ENCODE peak calls at places on chromosomes 5 and 9, in seven cellular contexts. F is K562, K is HCT116, E is SK-N-SH, Y is HepG2, R is GM12878, I is H1. U is an unnamed sample.

GRCh38 chr5:143796753-143797152 is 15.2 kb upstream of the HMHB1 start:
- DNase-seq in F (no peak), K (no peak), E (no peak), Y (no peak), R (no peak), I (no peak), U (no peak)

GRCh38 chr9:7592321-7593319 is 207.0 kb downstream of the DMAC1 start:
- DNase-seq in F (no peak), K (no peak), E (peak), Y (no peak), R (no peak), I (no peak), U (peak)

GRCh38 chr5:43631182-43631910 is 28.4 kb downstream of the NNT start:
- DNase-seq in F (peak), K (peak), E (peak), Y (peak), R (peak), I (no peak), U (peak)

GRCh38 chr5:107790671-107791070 is 119.9 kb upstream of the EFNA5 start:
- DNase-seq in F (no peak), K (no peak), E (no peak), Y (no peak), R (no peak), I (no peak), U (no peak)

GRCh38 chr5:57834829-57835554 is 352.4 kb upstream of the ACTBL2 start:
- DNase-seq in F (no peak), K (no peak), E (peak), Y (peak), R (no peak), I (no peak), U (peak)

GRCh38 chr9:74887981-74888370 is 255 bp upstream of the TRPM6 start:
- DNase-seq in F (no peak), K (no peak), E (no peak), Y (no peak), R (no peak), I (no peak), U (no peak)

GRCh38 chr5:132455614-132456115 is 34.9 kb downstream of the IRF1 start:
- DNase-seq in F (no peak), K (no peak), E (no peak), Y (peak), R (no peak), I (no peak), U (no peak)

GRCh38 chr5:172107606-172108005 is 80.4 kb downstream of the STK10 start:
- DNase-seq in F (no peak), K (no peak), E (no peak), Y (no peak), R (no peak), I (no peak), U (peak)

GRCh38 chr9:17630531-17630949 is 51.7 kb downstream of the SH3GL2 start:
- DNase-seq in F (no peak), K (no peak), E (no peak), Y (no peak), R (no peak), I (no peak), U (no peak)

GRCh38 chr9:91746357-91746756 is 203.7 kb downstream of the ROR2 start:
- DNase-seq in F (no peak), K (no peak), E (no peak), Y (no peak), R (no peak), I (no peak), U (no peak)

GRCh38 chr9:98795970-98796363 is 388 bp downstream of the ANKS6 start:
- DNase-seq in F (peak), K (no peak), E (no peak), Y (no peak), R (no peak), I (no peak), U (no peak)

GRCh38 chr5:84872768-84873167 is 488.1 kb upstream of the EDIL3 start:
- DNase-seq in F (no peak), K (no peak), E (no peak), Y (no peak), R (no peak), I (no peak), U (no peak)

GRCh38 chr9:91536211-91536691 is 112.6 kb upstream of the NFIL3 start:
- DNase-seq in F (no peak), K (peak), E (no peak), Y (peak), R (no peak), I (no peak), U (peak)

GRCh38 chr5:90020575-90021535 is 388.7 kb downstream of the CETN3 start:
- DNase-seq in F (no peak), K (peak), E (no peak), Y (peak), R (peak), I (no peak), U (peak)

GRCh38 chr9:72315510-72316287 is 49.3 kb downstream of the ZFAND5 start:
- DNase-seq in F (no peak), K (no peak), E (no peak), Y (no peak), R (no peak), I (no peak), U (no peak)

GRCh38 chr9:114662081-114662989 is 4.7 kb upstream of the TEX53 start:
- DNase-seq in F (peak), K (no peak), E (peak), Y (peak), R (no peak), I (no peak), U (peak)

GRCh38 chr5:27093296-27093695 is 54.9 kb upstream of the CDH9 start:
- DNase-seq in F (no peak), K (no peak), E (no peak), Y (no peak), R (no peak), I (no peak), U (no peak)

GRCh38 chr5:180119886-180120220 is 48.3 kb upstream of the RNF130 start:
- DNase-seq in F (no peak), K (no peak), E (no peak), Y (no peak), R (no peak), I (no peak), U (no peak)

GRCh38 chr5:180119031-180119885 is 47.7 kb upstream of the RNF130 start:
- DNase-seq in F (no peak), K (no peak), E (no peak), Y (no peak), R (no peak), I (no peak), U (no peak)

GRCh38 chr5:180116441-180117377 is 45.1 kb upstream of the RNF130 start:
- DNase-seq in F (no peak), K (no peak), E (peak), Y (peak), R (no peak), I (no peak), U (peak)

GRCh38 chr5:180117378-180117725 is 45.8 kb upstream of the RNF130 start:
- DNase-seq in F (no peak), K (no peak), E (no peak), Y (no peak), R (no peak), I (no peak), U (no peak)

DNA sequence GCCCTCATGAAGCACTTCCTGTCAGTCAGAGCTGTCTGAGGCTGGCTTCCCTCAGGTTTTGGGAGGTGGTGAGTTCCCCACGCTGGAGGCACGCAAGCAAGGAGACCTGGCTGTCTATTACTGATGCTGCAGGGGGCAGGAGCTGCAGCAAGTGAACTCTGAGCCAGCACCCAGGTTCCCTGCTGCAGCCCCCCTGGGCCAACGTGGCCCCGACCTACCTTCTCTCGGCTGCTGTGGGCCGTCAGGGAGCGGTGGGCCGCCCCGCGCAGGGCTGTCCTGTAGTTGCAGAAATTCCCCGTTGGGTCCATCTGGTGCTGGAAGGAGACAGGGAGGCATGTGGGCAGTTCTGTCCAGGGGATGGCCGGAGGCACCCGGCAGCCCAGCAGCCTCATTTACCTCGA is 46.8 kb upstream of the RNF130 start:
- DNase-seq in F (no peak), K (no peak), E (no peak), Y (no peak), R (no peak), I (no peak), U (no peak)
- TF ChIP-seq JUND in F (no peak), K (no peak), E (no peak), Y (no peak), R (no peak), I (no peak), U (no peak)

GRCh38 chr9:134700636-134701350 is 59.2 kb downstream of the COL5A1 start:
- DNase-seq in F (no peak), K (no peak), E (no peak), Y (no peak), R (no peak), I (no peak), U (no peak)

GRCh38 chr9:134698111-134698510 is 56.5 kb downstream of the COL5A1 start:
- DNase-seq in F (no peak), K (no peak), E (no peak), Y (no peak), R (no peak), I (no peak), U (no peak)

GRCh38 chr9:134696433-134696832 is 54.8 kb downstream of the COL5A1 start:
- DNase-seq in F (no peak), K (no peak), E (no peak), Y (no peak), R (no peak), I (no peak), U (no peak)

GRCh38 chr9:134699343-134699740 is 57.7 kb downstream of the COL5A1 start:
- DNase-seq in F (no peak), K (no peak), E (no peak), Y (no peak), R (no peak), I (no peak), U (no peak)

DNA sequence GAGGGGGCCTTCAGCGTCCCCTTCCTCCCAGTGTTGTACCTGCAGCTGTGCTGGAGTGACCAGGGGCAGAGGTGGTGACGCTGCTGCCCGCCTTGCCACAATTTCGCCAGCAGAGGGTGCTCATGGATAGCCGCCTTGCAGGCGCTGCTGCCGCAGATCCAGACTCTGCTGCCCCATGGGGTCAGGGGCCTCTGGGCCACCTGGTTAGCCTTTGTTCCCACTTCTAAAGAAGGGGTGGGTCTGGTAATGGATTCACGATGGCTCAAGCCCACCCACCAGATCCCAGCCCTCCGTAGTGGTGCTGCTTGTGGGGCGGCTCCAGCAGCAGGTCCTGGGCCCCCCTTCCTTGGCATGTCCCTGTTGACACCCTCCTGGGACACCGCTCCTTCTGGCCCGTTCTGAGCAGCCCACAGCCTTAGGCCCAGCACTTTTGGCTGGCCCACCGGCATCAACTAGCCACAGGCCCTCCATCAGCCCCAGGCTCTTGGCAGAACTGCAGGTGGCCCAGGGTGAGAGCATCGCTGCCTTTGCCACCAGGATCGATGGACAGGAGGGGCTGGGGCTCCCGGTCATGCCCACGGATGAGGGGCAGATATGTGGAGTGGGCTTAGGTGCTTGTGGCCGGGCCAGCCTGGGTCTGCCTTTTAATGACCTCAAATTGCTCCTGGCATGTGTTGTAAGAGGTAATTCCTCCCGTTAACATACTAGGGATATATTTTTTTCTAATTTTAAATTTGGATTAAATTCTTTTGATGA is 57.2 kb downstream of the COL5A1 start:
- DNase-seq in F (peak), K (peak), E (peak), Y (peak), R (no peak), I (peak), U (peak)
- TF ChIP-seq JUND in F (no peak), K (no peak), E (no peak), Y (no peak), R (no peak), I (peak), U (no peak)

GRCh38 chr9:120846251-120846869 is 3.6 kb upstream of the PSMD5 start:
- DNase-seq in F (no peak), K (no peak), E (no peak), Y (no peak), R (no peak), I (no peak), U (no peak)

GRCh38 chr9:120845255-120845654 is 2.5 kb upstream of the PSMD5 start:
- DNase-seq in F (no peak), K (no peak), E (no peak), Y (no peak), R (no peak), I (no peak), U (no peak)

GRCh38 chr9:120839146-120839545 is 3.6 kb downstream of the PSMD5 start:
- DNase-seq in F (no peak), K (no peak), E (no peak), Y (no peak), R (no peak), I (no peak), U (no peak)

GRCh38 chr9:120841930-120842684 is 615 bp downstream of the PSMD5 start:
- DNase-seq in F (no peak), K (no peak), E (no peak), Y (no peak), R (no peak), I (no peak), U (peak)

DNA sequence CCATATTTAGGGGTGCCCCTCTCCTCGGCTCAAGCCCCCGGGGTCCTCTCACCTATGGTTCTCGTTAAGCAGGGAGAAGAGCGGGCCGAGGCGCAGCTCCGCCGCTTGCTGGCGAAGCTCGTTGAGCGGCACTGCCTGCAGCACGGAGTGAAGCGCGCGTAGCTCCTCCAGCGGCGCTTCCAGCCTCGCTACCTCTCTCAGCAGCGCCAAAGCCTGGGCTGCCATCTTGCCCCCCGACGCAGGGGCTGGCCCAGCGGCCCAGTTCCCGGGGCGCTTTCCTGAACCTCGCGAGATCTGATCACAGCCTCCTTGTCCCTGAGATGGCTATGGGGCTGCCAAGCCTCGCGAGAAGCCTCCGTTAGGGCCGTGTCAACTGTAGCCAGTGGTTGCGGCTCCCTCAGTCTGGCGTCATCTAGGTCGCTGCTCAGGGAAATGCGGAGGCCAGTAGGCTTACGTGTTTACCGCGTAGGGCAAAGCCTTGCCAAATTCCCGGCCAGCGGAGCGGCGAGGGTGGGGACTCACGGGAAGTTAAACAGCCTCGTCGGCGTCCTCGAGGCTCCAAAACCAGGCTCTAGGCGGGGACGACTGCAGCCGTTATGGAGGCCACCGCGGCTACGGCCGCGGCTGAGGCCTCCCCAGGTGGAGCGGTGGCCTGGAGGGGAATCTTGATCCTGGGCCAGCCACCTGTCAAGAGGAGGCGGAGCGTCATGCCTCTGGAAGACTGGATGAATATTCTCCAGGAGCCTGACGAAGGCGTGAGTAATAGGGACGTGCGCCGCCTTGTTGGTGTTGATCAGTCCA is at the start of gene PSMD5:
- DNase-seq in F (peak), K (peak), E (peak), Y (peak), R (peak), I (peak), U (peak)
- TF ChIP-seq JUND in F (no peak), K (peak), E (peak), Y (no peak), R (no peak), I (peak), U (peak)

GRCh38 chr5:140400730-140401361 is 787 bp upstream of the ANKHD1 start:
- DNase-seq in F (peak), K (peak), E (peak), Y (peak), R (peak), I (peak), U (peak)

GRCh38 chr5:140403613-140404012 is 2.0 kb downstream of the ANKHD1 start:
- DNase-seq in F (no peak), K (no peak), E (no peak), Y (no peak), R (no peak), I (no peak), U (no peak)

GRCh38 chr5:140398379-140398811 is 3.2 kb upstream of the ANKHD1 start:
- DNase-seq in F (no peak), K (no peak), E (no peak), Y (peak), R (no peak), I (no peak), U (peak)

GRCh38 chr5:140401362-140402257 is at the start of gene ANKHD1:
- DNase-seq in F (peak), K (peak), E (peak), Y (peak), R (peak), I (peak), U (peak)

DNA sequence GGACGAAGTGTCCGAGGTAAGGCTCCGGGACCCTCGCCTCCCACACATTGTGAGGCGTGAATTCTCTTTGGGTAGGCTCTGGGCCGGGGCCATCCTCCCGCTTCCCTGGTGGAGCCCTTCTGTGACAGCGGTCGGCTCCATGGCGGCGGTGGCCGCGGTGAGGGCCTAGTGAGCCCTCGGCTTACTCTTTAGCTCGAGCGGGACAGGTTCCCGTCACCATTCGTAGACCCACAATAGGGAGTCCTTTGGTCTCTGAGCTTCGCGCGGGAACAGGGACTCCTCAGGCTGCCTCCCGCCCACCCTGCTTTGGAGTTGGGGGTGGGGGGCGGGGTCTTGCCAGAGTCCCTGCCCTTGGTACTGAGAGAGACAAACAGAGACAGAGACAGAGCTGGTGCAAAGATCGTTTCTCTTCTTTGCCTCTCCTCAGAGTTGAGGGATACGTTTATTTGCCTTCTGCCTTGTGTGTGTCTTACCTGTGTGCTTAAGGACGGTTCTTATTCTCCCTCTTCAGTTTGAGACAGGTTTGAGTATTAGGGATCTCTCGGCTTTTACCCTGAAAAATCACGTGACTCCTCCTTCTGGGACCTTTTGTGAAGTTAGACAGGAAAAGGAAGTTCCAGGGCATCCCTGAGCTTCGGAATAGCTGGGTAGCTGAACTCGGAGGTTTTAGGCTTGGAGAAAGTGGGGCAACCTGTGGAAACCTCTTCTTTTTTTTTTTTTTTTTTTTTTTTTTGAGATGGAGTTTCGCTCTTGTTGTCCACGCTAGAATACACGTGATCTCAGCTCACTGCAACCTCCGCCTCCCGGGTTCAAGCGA is 833 bp downstream of the ANKHD1 start:
- DNase-seq in F (peak), K (no peak), E (peak), Y (peak), R (peak), I (no peak), U (no peak)
- TF ChIP-seq JUND in F (no peak), K (no peak), E (no peak), Y (no peak), R (no peak), I (no peak), U (no peak)

U was measured in T47D.